ENCODE peak calls at places on chromosomes 11 and 22, in ten cellular contexts. H, Q, T, F, L, V, X, Z, Y and M are unnamed samples.

GRCh38 chr11:1934326-1935155 is 12.6 kb upstream of the MRPL23 start:
- DNase-seq in L (no peak), Q (no peak), T (no peak), F (no peak), V (peak), Y (no peak), X (peak), H (no peak), Z (peak), M (no peak)

GRCh38 chr11:120184371-120184945 is 26.4 kb upstream of the OAF start:
- DNase-seq in T (no peak), X (peak), Q (peak), Z (no peak), Y (no peak), F (no peak), L (no peak), V (no peak), H (no peak), M (no peak)

GRCh38 chr11:78168539-78169477 is 19.6 kb downstream of the KCTD21 start:
- DNase-seq in F (no peak), V (no peak), T (no peak), Q (no peak), X (peak), Y (no peak), H (peak), L (peak), Z (peak), M (no peak)

GRCh38 chr11:86760577-86760976 is 39.8 kb upstream of the PRSS23 start:
- DNase-seq in Y (no peak), L (no peak), V (no peak), Q (no peak), F (no peak), H (no peak), X (no peak), Z (no peak), T (no peak), M (no peak)

GRCh38 chr11:29119116-29119515 is 897.7 kb downstream of the KCNA4 start:
- DNase-seq in Q (no peak), L (no peak), X (no peak), Z (no peak), H (peak), T (no peak), V (no peak), F (no peak), Y (no peak), M (no peak)

GRCh38 chr11:67280791-67281551 is 8.1 kb upstream of the ANKRD13D start:
- DNase-seq in V (peak), H (no peak), Q (peak), T (no peak), F (no peak), L (no peak), Z (peak), X (peak), Y (no peak), M (no peak)

GRCh38 chr11:32884770-32885384 is 7.7 kb upstream of the QSER1 start:
- DNase-seq in Q (no peak), H (peak), L (no peak), F (no peak), Z (no peak), Y (no peak), T (no peak), X (no peak), V (no peak), M (peak)

GRCh38 chr11:64331569-64332371 is 8.2 kb upstream of the CCDC88B start:
- DNase-seq in V (peak), Q (peak), L (peak), H (peak), Y (peak), X (no peak), T (no peak), Z (peak), F (peak), M (peak)

GRCh38 chr11:70270877-70271634 is 566 bp downstream of the PPFIA1 start:
- DNase-seq in Q (peak), V (peak), H (peak), F (peak), T (no peak), Y (peak), X (peak), L (peak), Z (peak), M (peak)

GRCh38 chr11:1628506-1629325 is 859 bp upstream of the KRTAP5-5 start:
- DNase-seq in L (peak), X (no peak), Z (peak), Y (peak), T (no peak), Q (peak), F (peak), H (peak), V (peak), M (peak)

GRCh38 chr11:16007514-16007913 is 348.8 kb downstream of the SOX6 start:
- DNase-seq in T (no peak), Z (no peak), X (no peak), Q (no peak), V (no peak), H (no peak), L (no peak), Y (no peak), F (no peak), M (no peak)

GRCh38 chr11:12746593-12747097 is 72.4 kb downstream of the TEAD1 start:
- DNase-seq in Z (peak), F (no peak), V (no peak), X (no peak), Y (no peak), L (peak), Q (no peak), H (peak), T (no peak), M (peak)

GRCh38 chr11:34680918-34681554 is 60.1 kb downstream of the EHF start:
- DNase-seq in Y (no peak), F (no peak), Z (no peak), X (no peak), Q (no peak), L (no peak), T (no peak), H (peak), V (no peak), M (no peak)

GRCh38 chr11:45885274-45885920 is at the start of gene MAPK8IP1:
- DNase-seq in Z (peak), L (peak), X (no peak), T (no peak), H (peak), V (peak), Q (no peak), Y (peak), F (no peak), M (peak)

GRCh38 chr11:134043821-134044420 is 25.0 kb upstream of the JAM3 start:
- DNase-seq in X (no peak), L (no peak), F (no peak), V (peak), T (no peak), Z (no peak), Q (peak), Y (no peak), H (no peak), M (no peak)

GRCh38 chr11:132410383-132410782 is 1040.0 kb downstream of the NTM start:
- DNase-seq in Q (no peak), X (no peak), F (no peak), T (no peak), V (no peak), Y (no peak), H (no peak), Z (no peak), L (no peak), M (no peak)

GRCh38 chr11:126082251-126083109 is 19.8 kb upstream of the CDON start:
- DNase-seq in X (no peak), H (no peak), V (no peak), Q (no peak), F (no peak), Z (no peak), L (no peak), T (no peak), Y (no peak), M (peak)

GRCh38 chr11:129973809-129974208 is 28.8 kb downstream of the PRDM10 start:
- DNase-seq in Q (peak), H (no peak), F (no peak), X (no peak), Y (no peak), Z (peak), V (no peak), T (no peak), L (no peak), M (no peak)

GRCh38 chr11:78188809-78189724 is at the start of gene USP35:
- DNase-seq in Y (no peak), V (peak), F (no peak), T (no peak), Q (no peak), Z (no peak), X (peak), H (no peak), L (no peak), M (no peak)

GRCh38 chr22:35540600-35541253 is at the start of gene RASD2:
- DNase-seq in X (no peak), F (peak), Z (peak), V (no peak), T (no peak), L (no peak), Q (no peak), Y (peak), H (peak), M (peak)

GRCh38 chr11:45095691-45096010 is 50.8 kb upstream of the PRDM11 start:
- DNase-seq in V (no peak), Z (no peak), H (no peak), Q (no peak), F (no peak), Y (no peak), L (no peak), X (no peak), T (no peak), M (no peak)

GRCh38 chr11:72752088-72752914 is at the start of gene ARAP1:
- DNase-seq in L (peak), Y (peak), F (peak), Q (peak), T (no peak), X (peak), Z (peak), H (peak), V (peak), M (peak)

GRCh38 chr22:33803883-33804282 is 116.4 kb downstream of the LARGE1 start:
- DNase-seq in H (no peak), V (no peak), T (no peak), Q (no peak), X (no peak), F (no peak), Y (no peak), Z (no peak), L (no peak), M (no peak)

GRCh38 chr11:126105022-126105747 is 42.5 kb upstream of the CDON start:
- DNase-seq in Z (no peak), X (no peak), F (no peak), Q (no peak), Y (no peak), L (no peak), H (no peak), V (peak), T (no peak), M (peak)

GRCh38 chr22:24883426-24883825 is 63.1 kb downstream of the LHFPL7 start:
- DNase-seq in H (no peak), V (no peak), X (no peak), F (peak), Z (no peak), Y (no peak), L (no peak), Q (no peak), T (no peak), M (no peak)

GRCh38 chr11:36027731-36028130 is 83.9 kb downstream of the LDLRAD3 start:
- DNase-seq in F (no peak), Q (no peak), V (no peak), T (no peak), Y (no peak), Z (no peak), H (no peak), L (no peak), X (no peak), M (no peak)

GRCh38 chr11:79439430-79439892 is 1.4 kb downstream of the TENM4 start:
- DNase-seq in V (no peak), Y (no peak), F (no peak), T (no peak), Q (no peak), Z (no peak), L (peak), X (no peak), H (peak), M (peak)
- H3K27ac ChIP-seq in V (no peak), Y (no peak), F (no peak), T (no peak), Q (no peak), Z (no peak), L (peak), X (peak), H (no peak), M (no peak)

GRCh38 chr22:41832553-41833368 is at the start of gene SREBF2:
- DNase-seq in H (peak), F (peak), X (peak), Q (peak), Y (peak), V (peak), Z (peak), L (peak), T (peak), M (peak)

GRCh38 chr22:41833369-41834004 is 582 bp downstream of the SREBF2 start:
- DNase-seq in L (peak), H (peak), Q (peak), Y (peak), Z (peak), X (peak), V (peak), T (no peak), F (peak), M (peak)

GRCh38 chr22:41831828-41832552 is 915 bp upstream of the SREBF2 start:
- DNase-seq in T (no peak), L (no peak), Z (no peak), Q (no peak), H (no peak), X (no peak), F (no peak), V (no peak), Y (no peak), M (no peak)

GRCh38 chr22:41830174-41830573 is 2.7 kb upstream of the SREBF2 start:
- DNase-seq in Q (no peak), X (no peak), L (no peak), T (no peak), H (no peak), Y (no peak), F (no peak), Z (no peak), V (no peak), M (peak)

DNA sequence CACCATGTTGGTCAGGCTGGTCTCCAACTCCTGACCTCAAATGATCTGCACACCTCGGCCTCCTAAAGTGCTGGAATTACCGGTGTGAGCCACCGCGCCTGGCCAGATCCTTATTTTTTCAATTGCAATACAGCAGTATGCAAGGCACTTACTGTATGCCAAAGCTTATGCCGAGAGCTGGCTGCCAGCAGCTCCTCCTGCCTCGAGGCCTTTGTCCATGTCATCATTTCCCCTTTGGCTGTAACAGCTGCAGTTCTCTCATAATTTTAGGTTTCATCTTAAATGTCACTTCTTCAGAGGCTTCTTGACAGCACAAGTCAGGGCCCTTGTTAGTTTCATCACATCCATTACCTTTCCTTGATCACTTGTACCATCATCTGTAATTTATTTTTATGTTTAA is 1.5 kb upstream of the SREBF2 start:
- DNase-seq in T (no peak), X (no peak), H (peak), Z (no peak), Q (no peak), V (no peak), Y (no peak), L (no peak), F (peak), M (peak)
- H3K27ac ChIP-seq in T (peak), X (peak), H (no peak), Z (peak), Q (no peak), V (peak), Y (no peak), L (no peak), F (peak), M (peak)

GRCh38 chr11:118623291-118623655 is 15.9 kb downstream of the PHLDB1 start:
- DNase-seq in Y (no peak), T (no peak), Q (no peak), Z (peak), F (no peak), H (peak), X (no peak), L (peak), V (peak), M (no peak)

GRCh38 chr11:118621071-118621815 is 13.8 kb downstream of the PHLDB1 start:
- DNase-seq in V (peak), Z (peak), Q (peak), T (no peak), X (peak), H (peak), Y (no peak), F (peak), L (peak), M (no peak)

GRCh38 chr11:118621898-118622375 is 14.5 kb downstream of the PHLDB1 start:
- DNase-seq in Q (no peak), T (no peak), F (no peak), L (no peak), V (peak), H (peak), Y (no peak), Z (no peak), X (no peak), M (no peak)

GRCh38 chr11:118620529-118621070 is 13.2 kb downstream of the PHLDB1 start:
- DNase-seq in Q (peak), V (peak), F (no peak), X (no peak), T (no peak), Y (no peak), Z (peak), H (no peak), L (no peak), M (no peak)

DNA sequence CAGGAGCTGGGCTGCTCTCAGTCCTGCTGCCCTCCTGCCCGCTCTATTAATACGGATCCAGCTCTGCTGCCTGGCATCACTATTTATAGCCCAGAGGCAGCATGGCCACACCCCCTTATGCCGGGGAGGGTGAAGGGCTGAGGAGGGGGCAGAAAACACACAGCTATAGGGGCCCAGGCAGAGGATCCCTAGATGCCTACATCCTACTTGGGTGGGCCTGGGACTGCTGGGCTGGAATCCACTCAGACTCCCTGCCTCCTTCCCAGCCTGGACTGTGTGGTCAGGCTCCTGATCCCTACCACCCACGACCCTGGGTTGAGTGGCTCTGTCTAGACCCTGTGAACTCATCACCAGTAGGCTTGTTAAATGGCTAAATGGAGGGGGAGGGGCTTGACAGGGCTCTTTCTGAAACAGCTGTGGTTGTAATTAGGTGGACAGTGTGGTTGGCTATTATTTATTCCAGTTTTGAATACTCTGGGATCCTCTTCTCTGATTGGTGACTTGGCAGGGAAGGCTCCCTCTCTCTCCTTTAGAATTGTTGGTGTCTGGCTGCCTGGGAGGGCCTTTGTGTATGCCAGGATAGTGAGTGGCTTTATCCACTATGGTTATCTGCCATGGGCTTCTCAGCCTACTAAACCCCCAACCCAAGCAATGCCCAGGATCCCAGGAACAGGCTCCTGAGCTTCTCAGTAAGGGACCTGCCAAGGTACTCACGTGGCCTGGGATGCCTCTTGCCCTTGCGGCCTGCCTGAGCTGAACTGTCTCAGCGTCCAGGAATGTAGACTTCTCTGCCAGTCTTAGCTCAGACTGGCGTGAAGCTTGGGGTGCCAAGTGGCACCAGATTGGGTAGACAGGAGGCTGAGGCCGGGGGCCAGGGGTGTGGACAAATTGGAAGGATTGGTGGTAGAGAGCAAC is 15.2 kb downstream of the PHLDB1 start:
- DNase-seq in H (peak), T (no peak), L (peak), Y (no peak), Q (peak), V (peak), F (no peak), X (peak), Z (peak), M (no peak)
- H3K27ac ChIP-seq in H (peak), T (peak), L (peak), Y (no peak), Q (peak), V (peak), F (no peak), X (peak), Z (peak), M (no peak)

DNA sequence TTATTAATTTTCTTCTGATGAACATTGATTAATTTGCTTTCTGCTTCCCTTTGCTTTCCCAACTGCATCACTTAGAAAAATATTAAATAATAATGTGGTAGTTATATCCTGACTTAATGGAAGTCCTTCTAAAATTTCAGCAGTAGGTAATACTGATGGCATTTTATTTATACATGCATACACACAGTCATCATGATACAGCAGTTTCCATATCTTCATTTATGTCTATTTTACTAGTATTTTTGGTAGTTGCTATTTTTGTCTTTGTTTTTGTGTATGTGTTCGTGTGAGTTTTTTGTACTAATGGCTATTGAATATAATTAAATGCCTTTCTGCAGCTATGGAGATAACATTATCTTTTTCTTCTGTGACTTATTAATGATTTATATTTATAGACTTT is 484.7 kb upstream of the CNTN5 start:
- DNase-seq in H (no peak), Z (no peak), X (no peak), T (no peak), F (no peak), L (no peak), V (no peak), Y (no peak), Q (no peak), M (no peak)
- H3K27ac ChIP-seq in H (no peak), Z (no peak), X (no peak), T (no peak), F (no peak), L (no peak), V (no peak), Y (no peak), Q (no peak), M (no peak)

DNA sequence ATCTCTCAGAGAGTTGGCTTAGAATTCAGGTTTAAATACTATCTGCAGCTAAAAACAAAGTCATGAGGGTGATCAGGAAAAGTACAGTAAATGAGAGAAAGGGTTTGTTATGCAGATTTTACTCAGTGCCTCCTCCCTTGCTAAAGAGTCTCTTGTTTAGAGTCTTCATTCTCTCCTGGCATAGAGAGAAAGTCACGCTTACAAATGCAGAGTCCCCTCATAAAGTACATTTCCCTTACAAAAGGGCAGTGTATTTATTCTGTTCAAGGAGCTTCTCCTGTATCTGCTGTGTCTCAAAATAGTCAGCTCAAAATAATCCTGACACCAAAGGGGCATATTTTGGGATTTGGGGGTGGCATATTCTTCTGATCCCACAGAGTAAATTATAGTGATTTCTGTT is 102.8 kb downstream of the MTNR1B start:
- DNase-seq in X (no peak), H (no peak), V (no peak), T (no peak), Z (no peak), Q (no peak), L (no peak), Y (no peak), F (no peak), M (no peak)
- H3K27ac ChIP-seq in X (no peak), H (no peak), V (no peak), T (no peak), Z (no peak), Q (no peak), L (no peak), Y (no peak), F (no peak), M (no peak)

GRCh38 chr11:61024938-61025818 is 53.7 kb downstream of the CD6 start:
- DNase-seq in F (no peak), Y (no peak), H (no peak), T (no peak), L (no peak), X (no peak), V (no peak), Q (no peak), Z (no peak), M (no peak)

GRCh38 chr11:61027141-61027840 is 55.8 kb downstream of the CD6 start:
- DNase-seq in H (no peak), F (no peak), L (no peak), T (no peak), Y (no peak), X (no peak), Q (no peak), Z (no peak), V (no peak), M (no peak)

GRCh38 chr11:61025819-61026120 is 54.3 kb downstream of the CD6 start:
- DNase-seq in Q (no peak), L (no peak), Z (no peak), H (no peak), X (no peak), V (no peak), Y (no peak), T (no peak), F (no peak), M (no peak)

GRCh38 chr11:61028135-61028729 is 56.8 kb downstream of the CD6 start:
- DNase-seq in H (no peak), T (no peak), Z (no peak), V (peak), F (no peak), Y (no peak), Q (no peak), L (no peak), X (no peak), M (peak)

GRCh38 chr11:61026121-61027031 is 54.9 kb downstream of the CD6 start:
- DNase-seq in L (no peak), X (no peak), H (no peak), Z (no peak), V (no peak), Y (no peak), T (no peak), Q (no peak), F (peak), M (no peak)
- H3K27ac ChIP-seq in L (no peak), X (no peak), H (no peak), Z (no peak), V (peak), Y (peak), T (no peak), Q (peak), F (no peak), M (no peak)